ENCODE peak calls at places on chromosomes 2 and 18, in seven cellular contexts. T, I, P, D, M, U and Q are unnamed samples. For H3K27me3 and H3K36me3, the result is how much of the 10 kb centered on the place peaks cover.

GRCh38 chr18:49495074-49495473 is 8.0 kb upstream of the C18orf32 start:
- DNase-seq in P (no peak), U (no peak), T (no peak), D (no peak), I (no peak), M (no peak), Q (no peak)

GRCh38 chr2:224982226-224982625 is 60.0 kb downstream of the DOCK10 start:
- DNase-seq in M (no peak), P (no peak), T (no peak), U (no peak), I (no peak), D (peak), Q (no peak)

GRCh38 chr2:29480423-29480822 is 365.2 kb downstream of the CLIP4 start:
- DNase-seq in T (no peak), D (no peak), M (no peak), U (no peak), I (no peak), P (no peak), Q (peak)

GRCh38 chr18:76452357-76452756 is 42.7 kb downstream of the ZNF516 start:
- DNase-seq in P (no peak), U (no peak), T (peak), I (no peak), D (peak), M (no peak), Q (no peak)

GRCh38 chr18:50097702-50098101 is 97.2 kb downstream of the MYO5B start:
- DNase-seq in D (no peak), P (peak), T (no peak), U (no peak), I (peak), M (peak), Q (peak)

GRCh38 chr2:28296904-28297303 is 95.8 kb upstream of the FOSL2 start:
- DNase-seq in T (no peak), M (no peak), D (peak), U (no peak), P (no peak), I (peak), Q (no peak)

GRCh38 chr2:215851091-215851490 is 162.3 kb downstream of the MREG start:
- DNase-seq in U (no peak), D (peak), P (no peak), M (no peak), I (no peak), T (no peak), Q (no peak)

GRCh38 chr18:1393929-1394328 is 489.3 kb downstream of the ADCYAP1 start:
- DNase-seq in P (no peak), I (no peak), M (no peak), D (no peak), T (no peak), U (no peak), Q (no peak)

GRCh38 chr2:28181801-28182200 is 210.9 kb upstream of the FOSL2 start:
- DNase-seq in I (no peak), D (no peak), T (no peak), M (no peak), P (no peak), U (no peak), Q (no peak)

GRCh38 chr2:16617282-16618266 is 48.1 kb downstream of the CYRIA start:
- DNase-seq in M (peak), T (no peak), I (no peak), D (peak), P (peak), U (no peak), Q (no peak)

GRCh38 chr2:165699931-165700330 is 94.1 kb downstream of the GALNT3 start:
- DNase-seq in M (no peak), I (no peak), U (no peak), T (no peak), D (no peak), P (no peak), Q (no peak)

GRCh38 chr2:179850188-179850587 is 11.2 kb downstream of the ZNF385B start:
- DNase-seq in D (peak), P (no peak), U (no peak), M (no peak), I (no peak), T (no peak), Q (no peak)

GRCh38 chr18:21808185-21808584 is 67.6 kb downstream of the MIB1 start:
- DNase-seq in U (no peak), D (no peak), M (no peak), I (no peak), T (no peak), P (no peak), Q (no peak)

GRCh38 chr2:46177461-46178089 is 119.6 kb upstream of the EPAS1 start:
- DNase-seq in P (no peak), D (peak), U (no peak), T (no peak), M (no peak), I (no peak), Q (no peak)

GRCh38 chr18:41373612-41374011 is 581.4 kb upstream of the PIK3C3 start:
- DNase-seq in P (no peak), I (no peak), T (no peak), U (no peak), M (no peak), D (no peak), Q (no peak)

GRCh38 chr2:47460766-47461165 is 57.8 kb downstream of the MSH2 start:
- DNase-seq in I (no peak), U (no peak), M (no peak), D (no peak), P (no peak), T (no peak), Q (no peak)

GRCh38 chr2:237547841-237548416 is 18.4 kb upstream of the PRLH start:
- DNase-seq in T (no peak), I (no peak), U (no peak), P (no peak), D (peak), M (no peak), Q (no peak)

GRCh38 chr2:70190086-70190412 is 770 bp downstream of the C2orf42 start:
- DNase-seq in P (no peak), I (no peak), T (no peak), U (no peak), M (no peak), D (no peak), Q (no peak)

GRCh38 chr2:162965151-162965550 is 126.6 kb upstream of the KCNH7 start:
- DNase-seq in P (no peak), I (no peak), M (no peak), D (no peak), T (no peak), U (no peak), Q (no peak)

GRCh38 chr2:28457237-28457636 is 38.6 kb upstream of the PLB1 start:
- DNase-seq in U (no peak), M (no peak), I (no peak), T (no peak), D (no peak), P (no peak), Q (no peak)

GRCh38 chr2:188292446-188293239 is 969 bp downstream of the GULP1 start:
- DNase-seq in D (peak), U (peak), T (peak), M (peak), P (peak), I (peak), Q (peak)

GRCh38 chr2:71530246-71530986 is 77.1 kb downstream of the DYSF start:
- DNase-seq in U (no peak), T (no peak), I (peak), M (no peak), P (no peak), D (peak), Q (no peak)

GRCh38 chr2:196315388-196316049 is 144.1 kb upstream of the STK17B start:
- DNase-seq in I (no peak), P (no peak), T (no peak), U (no peak), M (no peak), D (peak), Q (no peak)

GRCh38 chr18:2654105-2654827 is 1.3 kb upstream of the SMCHD1 start:
- DNase-seq in T (no peak), M (no peak), D (no peak), U (no peak), P (no peak), I (no peak), Q (no peak)

GRCh38 chr2:241548451-241548835 is 10.1 kb upstream of the BOK start:
- DNase-seq in I (no peak), P (no peak), T (no peak), D (no peak), U (no peak), M (no peak), Q (no peak)

GRCh38 chr2:140593159-140593558 is 1537.7 kb downstream of the LRP1B start:
- DNase-seq in I (no peak), U (no peak), T (no peak), P (no peak), M (no peak), D (no peak), Q (no peak)

GRCh38 chr2:10668402-10669012 is 21.3 kb downstream of the NOL10 start:
- DNase-seq in M (no peak), U (no peak), D (peak), P (no peak), T (no peak), I (peak), Q (peak)

GRCh38 chr2:16058256-16058655 is 117.9 kb downstream of the MYCN start:
- DNase-seq in T (no peak), I (no peak), D (no peak), M (no peak), U (no peak), P (no peak), Q (peak)

GRCh38 chr18:63016270-63016669 is 300.9 kb downstream of the PHLPP1 start:
- DNase-seq in T (no peak), D (peak), P (peak), U (peak), I (peak), M (no peak), Q (no peak)

GRCh38 chr2:234686088-234686890 is 189.4 kb upstream of the ARL4C start:
- DNase-seq in P (no peak), M (no peak), T (no peak), U (no peak), D (no peak), I (no peak), Q (no peak)

GRCh38 chr2:43210467-43211303 is 15.7 kb downstream of the ZFP36L2 start:
- DNase-seq in D (peak), I (no peak), P (no peak), M (peak), T (peak), U (peak), Q (no peak)

GRCh38 chr2:43215673-43216255 is 10.6 kb downstream of the ZFP36L2 start:
- DNase-seq in U (no peak), T (no peak), I (no peak), M (no peak), D (no peak), P (no peak), Q (no peak)

GRCh38 chr2:43214253-43214652 is 12.2 kb downstream of the ZFP36L2 start:
- DNase-seq in P (no peak), I (no peak), D (no peak), U (no peak), M (no peak), T (no peak), Q (no peak)

GRCh38 chr2:43212216-43212828 is 14.1 kb downstream of the ZFP36L2 start:
- DNase-seq in U (no peak), P (no peak), I (no peak), D (no peak), M (no peak), T (no peak), Q (no peak)

GRCh38 chr2:43212931-43213330 is 13.5 kb downstream of the ZFP36L2 start:
- DNase-seq in U (peak), P (no peak), M (peak), I (no peak), T (peak), D (no peak), Q (no peak)
- TF ChIP-seq CTCF in U (no peak), P (no peak), M (no peak), I (no peak), T (no peak), D (no peak), Q (no peak)

DNA sequence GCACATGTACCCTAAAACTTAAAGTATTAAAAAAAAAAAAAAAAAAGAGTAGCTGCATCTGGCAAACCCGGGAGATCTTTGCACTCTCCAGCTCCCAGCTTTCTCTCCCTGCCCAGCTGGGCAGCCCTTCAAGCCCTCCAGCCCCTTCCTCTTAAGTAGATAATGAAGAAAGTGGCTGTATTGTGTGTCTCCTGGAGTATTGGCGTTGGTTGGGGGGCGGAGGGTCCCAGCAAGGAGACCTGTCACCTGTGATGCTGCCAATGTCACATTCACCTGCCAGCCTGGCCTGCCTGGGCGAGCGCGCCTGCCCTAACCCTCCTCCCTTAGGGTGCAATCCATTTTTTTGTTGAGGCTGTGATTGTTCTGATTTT is 2.0 kb downstream of the C2orf72 start:
- DNase-seq in T (no peak), M (no peak), U (no peak), D (no peak), P (no peak), I (no peak), Q (no peak)
- H3K27me3 ChIP-seq in T (under half), M (under half), U (under half), D (under half), P (under half), I (under half), Q (under half)

GRCh38 chr2:240132651-240132980 is 3.5 kb downstream of the COPS9 start:
- DNase-seq in P (no peak), T (peak), D (no peak), I (no peak), U (no peak), M (no peak), Q (no peak)

GRCh38 chr2:240130393-240131195 is 5.5 kb downstream of the COPS9 start:
- DNase-seq in T (peak), M (no peak), U (no peak), P (no peak), I (no peak), D (no peak), Q (no peak)

GRCh38 chr2:240131296-240131695 is 4.8 kb downstream of the COPS9 start:
- DNase-seq in P (no peak), D (no peak), T (peak), I (no peak), M (no peak), U (no peak), Q (no peak)

GRCh38 chr2:240133401-240133800 is 2.7 kb downstream of the COPS9 start:
- DNase-seq in P (no peak), I (no peak), D (no peak), T (no peak), U (no peak), M (no peak), Q (no peak)

DNA sequence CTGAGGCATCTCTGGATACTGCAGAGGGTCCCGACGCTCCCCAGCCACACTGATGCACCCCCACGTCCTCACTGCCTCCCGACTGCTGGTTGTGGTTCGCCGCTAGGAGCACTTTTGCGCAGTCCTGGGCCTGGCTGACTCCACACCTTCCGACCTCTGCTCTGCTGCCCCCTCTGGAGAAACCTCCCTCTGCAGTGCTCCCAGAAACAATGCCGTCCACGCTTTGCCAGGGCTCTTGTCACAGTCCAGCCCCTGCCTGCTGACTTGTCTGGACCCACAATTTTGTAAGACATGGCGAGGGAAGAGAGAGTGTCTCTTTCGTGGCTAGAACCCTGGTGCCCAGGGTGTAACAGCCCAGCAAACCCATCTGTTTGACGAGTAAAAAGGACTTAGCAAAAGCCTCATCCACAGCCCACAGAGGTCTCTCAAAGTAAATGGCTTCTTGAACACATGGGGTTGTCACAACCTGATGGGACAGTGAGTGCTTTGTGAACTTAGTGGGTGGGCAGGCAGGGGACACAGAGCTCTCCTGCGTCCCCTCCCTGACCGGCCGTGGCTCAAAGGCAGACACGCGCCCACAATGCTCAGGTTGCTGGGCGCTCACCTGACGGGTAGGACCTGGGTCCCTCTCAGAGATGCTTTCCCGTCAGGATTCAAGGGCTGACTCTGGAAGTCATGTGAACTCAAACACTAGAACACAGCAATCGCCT is 4.0 kb downstream of the COPS9 start:
- DNase-seq in I (no peak), M (no peak), D (no peak), T (peak), U (no peak), P (no peak), Q (no peak)
- H3K36me3 ChIP-seq in I (under half), M (half or more), D (under half), T (under half), U (half or more), P (under half), Q (under half)

GRCh38 chr18:24016643-24017042 is 2.1 kb downstream of the TTC39C start:
- DNase-seq in M (no peak), T (no peak), U (no peak), P (no peak), D (no peak), I (peak), Q (no peak)
- TF ChIP-seq CTCF in M (peak), T (no peak), U (no peak), P (no peak), D (peak), I (peak), Q (peak)

GRCh38 chr18:79964330-79965118 is at the start of gene HSBP1L1:
- DNase-seq in P (peak), U (peak), I (peak), T (peak), M (peak), D (peak), Q (peak)
- H3K27me3 ChIP-seq in P (under half), U (under half), I (under half), T (under half), M (under half), D (under half), Q (under half)

GRCh38 chr18:79707239-79707638 is 27.6 kb downstream of the CTDP1 start:
- DNase-seq in P (no peak), T (no peak), D (no peak), U (no peak), M (no peak), I (no peak), Q (no peak)

GRCh38 chr18:79706658-79707057 is 27.1 kb downstream of the CTDP1 start:
- DNase-seq in D (no peak), I (no peak), U (no peak), P (no peak), M (no peak), T (no peak), Q (no peak)

GRCh38 chr18:79706006-79706405 is 26.4 kb downstream of the CTDP1 start:
- DNase-seq in T (no peak), M (no peak), I (no peak), P (no peak), D (no peak), U (no peak), Q (no peak)

GRCh38 chr18:79704631-79705030 is 25.0 kb downstream of the CTDP1 start:
- DNase-seq in U (no peak), T (no peak), M (no peak), D (no peak), I (no peak), P (no peak), Q (no peak)

DNA sequence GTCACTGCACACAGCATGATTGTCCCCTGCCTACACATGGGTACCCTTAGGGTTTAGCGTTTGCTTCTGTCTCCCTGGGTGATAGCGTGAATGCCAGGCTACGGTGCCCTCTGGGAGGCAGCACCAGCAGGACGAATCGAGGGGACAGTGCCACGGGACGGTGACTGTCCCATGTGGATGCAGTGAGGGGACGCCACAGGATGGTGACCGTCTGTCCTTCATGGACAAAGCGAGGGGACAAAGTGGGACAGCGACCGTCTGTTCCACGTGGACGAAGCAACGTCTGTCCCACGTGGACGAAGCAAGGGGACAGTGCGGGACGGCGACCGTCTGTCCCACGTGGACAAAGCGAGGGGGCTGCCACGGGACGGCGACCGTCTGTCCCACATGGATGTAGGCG is 25.7 kb downstream of the CTDP1 start:
- DNase-seq in T (no peak), D (no peak), M (no peak), I (no peak), P (no peak), U (no peak), Q (no peak)
- H3K36me3 ChIP-seq in T (under half), D (under half), M (half or more), I (under half), P (under half), U (half or more), Q (under half)

GRCh38 chr2:43227830-43228280 is 1.4 kb upstream of the ZFP36L2 start:
- DNase-seq in D (no peak), U (no peak), P (no peak), M (no peak), I (no peak), T (no peak), Q (no peak)
- TF ChIP-seq CTCF in D (peak), U (no peak), P (no peak), M (no peak), I (peak), T (no peak), Q (peak)